ENCODE peak calls at places on chromosomes 5 and 9, in seven cellular contexts. One of them, this sample, is unnamed.
A peak's percentile ranks its signal among the peaks of the same experiment; 100 is the strongest.

GRCh38 chr5:32443541-32444190 is 874 bp downstream of the ZFR start:
- DNase-seq in upper lobe of left lung: peak; percentile 36
- DNase-seq in CD8-positive, alpha-beta T cell: peak; percentile 26
- DNase-seq in mucosa of descending colon: peak; percentile 40
- DNase-seq in pancreas: peak; percentile 74
- DNase-seq in body of pancreas: peak; percentile 45
- DNase-seq in stomach: no peak
- DNase-seq in this sample: peak; percentile 38

GRCh38 chr9:108184941-108185340 is 670.8 kb downstream of the ACTL7B start:
- DNase-seq in pancreas: no peak
- DNase-seq in mucosa of descending colon: peak; percentile 43
- DNase-seq in upper lobe of left lung: no peak
- DNase-seq in body of pancreas: no peak
- DNase-seq in stomach: no peak
- DNase-seq in CD8-positive, alpha-beta T cell: no peak
- DNase-seq in this sample: no peak

GRCh38 chr5:78538240-78538850 is 110.2 kb downstream of the LHFPL2 start:
- DNase-seq in upper lobe of left lung: no peak
- DNase-seq in body of pancreas: no peak
- DNase-seq in pancreas: no peak
- DNase-seq in mucosa of descending colon: no peak
- DNase-seq in CD8-positive, alpha-beta T cell: no peak
- DNase-seq in stomach: no peak
- DNase-seq in this sample: no peak

GRCh38 chr9:92661127-92661526 is 8.8 kb downstream of the IPPK start:
- DNase-seq in upper lobe of left lung: no peak
- DNase-seq in CD8-positive, alpha-beta T cell: no peak
- DNase-seq in mucosa of descending colon: no peak
- DNase-seq in body of pancreas: no peak
- DNase-seq in pancreas: no peak
- DNase-seq in stomach: no peak
- DNase-seq in this sample: no peak

GRCh38 chr9:89368550-89368949 is 50.2 kb downstream of the SECISBP2 start:
- DNase-seq in CD8-positive, alpha-beta T cell: no peak
- DNase-seq in mucosa of descending colon: no peak
- DNase-seq in upper lobe of left lung: no peak
- DNase-seq in body of pancreas: no peak
- DNase-seq in pancreas: no peak
- DNase-seq in stomach: no peak
- DNase-seq in this sample: no peak

GRCh38 chr9:126534431-126535186 is 79.1 kb upstream of the LMX1B start:
- DNase-seq in CD8-positive, alpha-beta T cell: no peak
- DNase-seq in upper lobe of left lung: no peak
- DNase-seq in stomach: no peak
- DNase-seq in pancreas: no peak
- DNase-seq in body of pancreas: no peak
- DNase-seq in mucosa of descending colon: no peak
- DNase-seq in this sample: no peak

GRCh38 chr5:58469895-58470294 is 10.0 kb upstream of the PLK2 start:
- DNase-seq in mucosa of descending colon: no peak
- DNase-seq in upper lobe of left lung: no peak
- DNase-seq in CD8-positive, alpha-beta T cell: no peak
- DNase-seq in stomach: no peak
- DNase-seq in body of pancreas: no peak
- DNase-seq in pancreas: no peak
- DNase-seq in this sample: no peak

GRCh38 chr5:80182802-80183645 is 72.8 kb downstream of the SERINC5 start:
- DNase-seq in upper lobe of left lung: no peak
- DNase-seq in body of pancreas: no peak
- DNase-seq in mucosa of descending colon: peak; percentile 31
- DNase-seq in stomach: no peak
- DNase-seq in CD8-positive, alpha-beta T cell: no peak
- DNase-seq in pancreas: no peak
- DNase-seq in this sample: no peak

GRCh38 chr5:91670565-91670964 is 287.4 kb upstream of the ARRDC3 start:
- DNase-seq in CD8-positive, alpha-beta T cell: no peak
- DNase-seq in body of pancreas: no peak
- DNase-seq in stomach: no peak
- DNase-seq in mucosa of descending colon: no peak
- DNase-seq in pancreas: no peak
- DNase-seq in upper lobe of left lung: no peak
- DNase-seq in this sample: peak; percentile 28

GRCh38 chr9:134325813-134326753 is at the start of gene RXRA:
- DNase-seq in body of pancreas: peak; percentile 89
- DNase-seq in stomach: peak; percentile 90
- DNase-seq in pancreas: peak; percentile 92
- DNase-seq in mucosa of descending colon: peak; percentile 81
- DNase-seq in CD8-positive, alpha-beta T cell: peak; percentile 37
- DNase-seq in upper lobe of left lung: peak; percentile 84
- DNase-seq in this sample: peak; percentile 89

GRCh38 chr9:107345327-107345726 is 62.2 kb downstream of the RAD23B start:
- DNase-seq in upper lobe of left lung: no peak
- DNase-seq in mucosa of descending colon: no peak
- DNase-seq in pancreas: no peak
- DNase-seq in CD8-positive, alpha-beta T cell: no peak
- DNase-seq in stomach: no peak
- DNase-seq in body of pancreas: no peak
- DNase-seq in this sample: no peak

GRCh38 chr5:30039379-30039778 is 1154.1 kb upstream of the CDH6 start:
- DNase-seq in mucosa of descending colon: no peak
- DNase-seq in CD8-positive, alpha-beta T cell: no peak
- DNase-seq in stomach: no peak
- DNase-seq in body of pancreas: no peak
- DNase-seq in pancreas: no peak
- DNase-seq in upper lobe of left lung: no peak
- DNase-seq in this sample: no peak

GRCh38 chr5:175657593-175658271 is at the start of gene HRH2:
- DNase-seq in mucosa of descending colon: peak; percentile 11
- DNase-seq in upper lobe of left lung: peak; percentile 62
- DNase-seq in stomach: peak; percentile 75
- DNase-seq in CD8-positive, alpha-beta T cell: no peak
- DNase-seq in pancreas: no peak
- DNase-seq in body of pancreas: peak; percentile 27
- DNase-seq in this sample: peak; percentile 53

GRCh38 chr9:98054376-98054951 is 2.1 kb upstream of the NANS start:
- DNase-seq in pancreas: no peak
- DNase-seq in mucosa of descending colon: no peak
- DNase-seq in CD8-positive, alpha-beta T cell: no peak
- DNase-seq in stomach: no peak
- DNase-seq in body of pancreas: no peak
- DNase-seq in upper lobe of left lung: no peak
- DNase-seq in this sample: no peak

GRCh38 chr9:34332370-34332964 is 3.1 kb downstream of the NUDT2 start:
- DNase-seq in upper lobe of left lung: no peak
- DNase-seq in body of pancreas: no peak
- DNase-seq in mucosa of descending colon: peak; percentile 49
- DNase-seq in CD8-positive, alpha-beta T cell: no peak
- DNase-seq in pancreas: no peak
- DNase-seq in stomach: no peak
- DNase-seq in this sample: no peak

GRCh38 chr9:71446499-71447411 is 321.6 kb downstream of the CEMIP2 start:
- DNase-seq in upper lobe of left lung: no peak
- DNase-seq in CD8-positive, alpha-beta T cell: no peak
- DNase-seq in pancreas: peak; percentile 62
- DNase-seq in mucosa of descending colon: peak; percentile 55
- DNase-seq in body of pancreas: peak; percentile 46
- DNase-seq in stomach: peak; percentile 27
- DNase-seq in this sample: no peak

GRCh38 chr9:23830459-23830805 is 4.4 kb upstream of the ELAVL2 start:
- DNase-seq in upper lobe of left lung: no peak
- DNase-seq in body of pancreas: no peak
- DNase-seq in mucosa of descending colon: no peak
- DNase-seq in CD8-positive, alpha-beta T cell: no peak
- DNase-seq in stomach: no peak
- DNase-seq in pancreas: no peak
- DNase-seq in this sample: no peak

GRCh38 chr5:32315221-32316014 is 2.7 kb upstream of the MTMR12 start:
- DNase-seq in upper lobe of left lung: no peak
- DNase-seq in stomach: no peak
- DNase-seq in pancreas: no peak
- DNase-seq in mucosa of descending colon: no peak
- DNase-seq in body of pancreas: no peak
- DNase-seq in CD8-positive, alpha-beta T cell: no peak
- DNase-seq in this sample: no peak

GRCh38 chr5:109411175-109411514 is 1.4 kb upstream of the PJA2 start:
- DNase-seq in upper lobe of left lung: no peak
- DNase-seq in CD8-positive, alpha-beta T cell: no peak
- DNase-seq in mucosa of descending colon: no peak
- DNase-seq in stomach: no peak
- DNase-seq in body of pancreas: no peak
- DNase-seq in pancreas: no peak
- DNase-seq in this sample: no peak

GRCh38 chr9:134176599-134176968 is 12.2 kb upstream of the RNU6ATAC start:
- DNase-seq in stomach: no peak
- DNase-seq in pancreas: no peak
- DNase-seq in body of pancreas: no peak
- DNase-seq in upper lobe of left lung: no peak
- DNase-seq in CD8-positive, alpha-beta T cell: no peak
- DNase-seq in mucosa of descending colon: no peak
- DNase-seq in this sample: no peak

GRCh38 chr9:87501806-87502205 is 4.1 kb downstream of the DAPK1 start:
- DNase-seq in pancreas: no peak
- DNase-seq in mucosa of descending colon: no peak
- DNase-seq in stomach: no peak
- DNase-seq in CD8-positive, alpha-beta T cell: no peak
- DNase-seq in body of pancreas: no peak
- DNase-seq in upper lobe of left lung: no peak
- DNase-seq in this sample: no peak

GRCh38 chr9:137984520-137985257 is 107.1 kb downstream of the CACNA1B start:
- DNase-seq in pancreas: no peak
- DNase-seq in CD8-positive, alpha-beta T cell: no peak
- DNase-seq in body of pancreas: no peak
- DNase-seq in stomach: no peak
- DNase-seq in upper lobe of left lung: no peak
- DNase-seq in mucosa of descending colon: no peak
- DNase-seq in this sample: no peak

GRCh38 chr5:149002053-149002452 is 60.8 kb downstream of the SH3TC2 start:
- DNase-seq in stomach: no peak
- DNase-seq in mucosa of descending colon: no peak
- DNase-seq in CD8-positive, alpha-beta T cell: no peak
- DNase-seq in upper lobe of left lung: peak; percentile 47
- DNase-seq in pancreas: no peak
- DNase-seq in body of pancreas: peak; percentile 30
- DNase-seq in this sample: no peak

GRCh38 chr9:121122450-121123032 is 47.8 kb downstream of the CNTRL start:
- DNase-seq in body of pancreas: no peak
- DNase-seq in mucosa of descending colon: no peak
- DNase-seq in CD8-positive, alpha-beta T cell: no peak
- DNase-seq in upper lobe of left lung: no peak
- DNase-seq in pancreas: no peak
- DNase-seq in stomach: no peak
- DNase-seq in this sample: no peak

GRCh38 chr9:83544002-83544698 is 5.9 kb upstream of the FRMD3 start:
- DNase-seq in pancreas: no peak
- DNase-seq in CD8-positive, alpha-beta T cell: no peak
- DNase-seq in upper lobe of left lung: peak; percentile 28
- DNase-seq in body of pancreas: peak; percentile 8
- DNase-seq in stomach: peak; percentile 29
- DNase-seq in mucosa of descending colon: peak; percentile 44
- DNase-seq in this sample: no peak

GRCh38 chr9:127917603-127918002 is 762 bp upstream of the ST6GALNAC4 start:
- DNase-seq in pancreas: no peak
- DNase-seq in mucosa of descending colon: no peak
- DNase-seq in CD8-positive, alpha-beta T cell: no peak
- DNase-seq in upper lobe of left lung: no peak
- DNase-seq in stomach: no peak
- DNase-seq in body of pancreas: no peak
- DNase-seq in this sample: no peak
- H3K4me3 ChIP-seq in pancreas: no peak overlapping the region
- H3K4me3 ChIP-seq in mucosa of descending colon: no peak overlapping the region
- H3K4me3 ChIP-seq in CD8-positive, alpha-beta T cell: peak overlapping the region; percentile 66
- H3K4me3 ChIP-seq in upper lobe of left lung: no peak overlapping the region
- H3K4me3 ChIP-seq in stomach: peak overlapping the region; percentile 74
- H3K4me3 ChIP-seq in body of pancreas: no peak overlapping the region
- H3K4me3 ChIP-seq in this sample: peak overlapping the region; percentile 84

DNA sequence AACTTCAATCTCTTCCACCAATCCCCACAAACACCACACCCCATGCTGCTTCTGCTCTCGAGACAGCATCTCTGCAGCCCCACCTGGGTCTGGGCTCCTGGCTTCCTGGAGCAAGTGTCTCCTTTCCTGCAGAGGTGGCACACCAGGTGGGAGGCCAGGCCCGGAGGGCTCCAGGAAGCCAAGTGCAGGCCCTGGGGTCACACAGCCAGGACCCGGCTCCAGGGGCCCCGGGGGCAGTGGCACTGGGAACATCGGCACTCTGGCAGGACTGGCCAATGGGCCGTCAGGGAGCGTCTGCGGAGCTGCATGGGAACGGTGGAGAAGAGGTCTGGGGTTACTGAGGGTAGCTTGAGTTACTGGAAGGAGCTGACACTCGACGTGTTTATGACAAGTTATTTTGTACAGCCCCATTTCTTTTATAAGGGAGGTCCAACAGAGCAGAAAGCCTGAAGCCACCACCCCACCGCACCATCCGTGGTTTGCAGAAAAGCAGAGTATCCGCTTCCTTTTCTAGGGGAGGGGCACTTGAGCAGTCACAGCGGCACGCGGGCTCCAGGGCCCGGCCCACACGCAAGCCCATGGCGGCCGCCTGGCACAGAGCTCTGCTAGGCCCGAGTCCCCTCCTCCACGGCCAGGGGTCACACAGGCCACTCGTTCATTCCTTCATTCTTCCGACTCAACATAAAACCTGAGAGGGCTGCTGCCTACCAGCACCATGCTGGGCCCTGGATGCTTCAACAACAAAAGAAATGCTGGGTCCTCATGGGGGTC is 14.6 kb upstream of the INPP5E start:
- DNase-seq in stomach: no peak
- DNase-seq in upper lobe of left lung: no peak
- DNase-seq in CD8-positive, alpha-beta T cell: no peak
- DNase-seq in body of pancreas: no peak
- DNase-seq in mucosa of descending colon: no peak
- DNase-seq in pancreas: no peak
- DNase-seq in this sample: no peak
- H3K36me3 ChIP-seq in stomach: peaks cover 100% of the 10 kb centered on the region
- H3K36me3 ChIP-seq in upper lobe of left lung: peaks cover 59% of the 10 kb centered on the region
- H3K36me3 ChIP-seq in CD8-positive, alpha-beta T cell: peaks cover 63% of the 10 kb centered on the region
- H3K36me3 ChIP-seq in body of pancreas: peaks cover 66% of the 10 kb centered on the region
- H3K36me3 ChIP-seq in mucosa of descending colon: peaks cover 13% of the 10 kb centered on the region
- H3K36me3 ChIP-seq in pancreas: peaks cover 86% of the 10 kb centered on the region
- H3K36me3 ChIP-seq in this sample: peaks cover 98% of the 10 kb centered on the region

GRCh38 chr9:133119461-133120342 is 1.3 kb downstream of the RALGDS start:
- DNase-seq in mucosa of descending colon: no peak
- DNase-seq in pancreas: peak; percentile 74
- DNase-seq in upper lobe of left lung: no peak
- DNase-seq in CD8-positive, alpha-beta T cell: no peak
- DNase-seq in stomach: no peak
- DNase-seq in body of pancreas: no peak
- DNase-seq in this sample: peak; percentile 42
- H3K4me3 ChIP-seq in mucosa of descending colon: no peak overlapping the region
- H3K4me3 ChIP-seq in pancreas: peak overlapping the region; percentile 67
- H3K4me3 ChIP-seq in upper lobe of left lung: peak overlapping the region; percentile 89
- H3K4me3 ChIP-seq in CD8-positive, alpha-beta T cell: peak overlapping the region; percentile 15
- H3K4me3 ChIP-seq in stomach: peak overlapping the region; percentile 80
- H3K4me3 ChIP-seq in body of pancreas: no peak overlapping the region
- H3K4me3 ChIP-seq in this sample: peak overlapping the region; percentile 83

DNA sequence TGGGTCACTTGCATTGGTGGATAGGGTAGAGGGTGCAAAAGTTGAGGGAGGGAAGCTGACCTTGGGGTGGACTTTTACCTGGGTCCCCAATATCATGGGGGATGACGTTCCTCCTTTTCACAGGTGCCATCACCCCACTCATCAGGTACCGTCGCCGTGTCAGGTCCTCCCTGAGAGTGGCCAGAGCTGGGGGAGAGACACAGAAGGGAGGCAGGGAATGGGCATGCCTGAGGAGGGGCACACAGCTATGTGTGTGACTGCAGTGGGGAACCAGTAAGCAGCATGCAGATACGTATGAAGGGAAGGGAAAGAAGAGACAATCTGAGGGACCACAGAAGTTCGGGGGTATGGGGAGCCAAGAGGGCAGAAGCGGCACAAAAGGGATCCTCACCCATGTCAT is 6.5 kb downstream of the CREB3 start:
- DNase-seq in pancreas: no peak
- DNase-seq in mucosa of descending colon: no peak
- DNase-seq in stomach: no peak
- DNase-seq in upper lobe of left lung: no peak
- DNase-seq in body of pancreas: no peak
- DNase-seq in CD8-positive, alpha-beta T cell: no peak
- DNase-seq in this sample: no peak
- H3K36me3 ChIP-seq in pancreas: peaks cover 77% of the 10 kb centered on the region
- H3K36me3 ChIP-seq in mucosa of descending colon: peaks cover 25% of the 10 kb centered on the region
- H3K36me3 ChIP-seq in stomach: peaks cover 100% of the 10 kb centered on the region
- H3K36me3 ChIP-seq in upper lobe of left lung: peaks cover 63% of the 10 kb centered on the region
- H3K36me3 ChIP-seq in body of pancreas: peaks cover 45% of the 10 kb centered on the region
- H3K36me3 ChIP-seq in CD8-positive, alpha-beta T cell: peaks cover 23% of the 10 kb centered on the region
- H3K36me3 ChIP-seq in this sample: peaks cover 99% of the 10 kb centered on the region